ENCODE peak calls at places on chromosomes 3 and 15, in nine cellular contexts. I is adipocyte, H is keratinocyte, O is SK-N-SH, W is endodermal cell, E is IMR-90, P is NT2/D1, X is HCT116, J is neural progenitor cell. D is an unnamed sample. For H3K4me1, the result is how much of the 10 kb centered on the place peaks cover.

GRCh38 chr3:107947203-107947602 is 143.6 kb downstream of the CD47 start:
- DNase-seq in I (no peak), H (no peak), O (no peak), W (no peak), E (no peak), P (no peak), X (no peak), J (no peak), D (no peak)

GRCh38 chr15:31308185-31308639 is 18.4 kb upstream of the KLF13 start:
- DNase-seq in I (no peak), H (no peak), O (no peak), W (peak), E (no peak), P (no peak), X (no peak), J (no peak), D (peak)

GRCh38 chr15:99930696-99931095 is 197.5 kb upstream of the LYSMD4 start:
- DNase-seq in I (no peak), H (no peak), O (no peak), W (peak), E (no peak), P (no peak), X (no peak), J (no peak), D (no peak)

GRCh38 chr3:33074217-33075067 is 22.5 kb downstream of the GLB1 start:
- DNase-seq in I (peak), H (no peak), O (peak), W (peak), E (peak), P (peak), X (peak), J (peak), D (peak)

GRCh38 chr3:100144255-100144866 is 30.1 kb upstream of the FILIP1L start:
- DNase-seq in I (no peak), H (no peak), O (no peak), W (no peak), E (no peak), P (no peak), X (no peak), J (no peak), D (no peak)

GRCh38 chr15:76296849-76297248 is 14.4 kb downstream of the ETFA start:
- DNase-seq in I (no peak), H (no peak), O (no peak), W (no peak), E (no peak), P (no peak), X (no peak), J (no peak), D (no peak)

GRCh38 chr3:77038928-77039605 is 832 bp upstream of the ROBO2 start:
- DNase-seq in I (peak), H (no peak), O (no peak), W (peak), E (peak), P (no peak), X (no peak), J (peak), D (no peak)

GRCh38 chr3:98680723-98681122 is 82.4 kb upstream of the ST3GAL6 start:
- DNase-seq in I (no peak), H (peak), O (no peak), W (no peak), E (peak), P (no peak), X (peak), J (no peak), D (no peak)

GRCh38 chr15:80890341-80890972 is 99.2 kb downstream of the MESD start:
- DNase-seq in I (peak), H (no peak), O (no peak), W (no peak), E (peak), P (no peak), X (no peak), J (no peak), D (no peak)

GRCh38 chr3:168678730-168679129 is 583.0 kb upstream of the GOLIM4 start:
- DNase-seq in I (no peak), H (no peak), O (no peak), W (no peak), E (peak), P (no peak), X (no peak), J (no peak), D (no peak)

GRCh38 chr15:32838820-32839219 is 121.0 kb downstream of the GREM1 start:
- DNase-seq in I (no peak), H (no peak), O (no peak), W (no peak), E (peak), P (no peak), X (no peak), J (no peak), D (no peak)

GRCh38 chr15:40256642-40257235 is 17.9 kb downstream of the PAK6 start:
- DNase-seq in I (no peak), H (no peak), O (no peak), W (no peak), E (peak), P (no peak), X (no peak), J (no peak), D (no peak)

GRCh38 chr3:196837819-196838420 is 29.8 kb upstream of the SENP5 start:
- DNase-seq in I (peak), H (peak), O (peak), W (peak), E (peak), P (peak), X (peak), J (peak), D (peak)

GRCh38 chr3:46946416-46946815 is 30.1 kb downstream of the CCDC12 start:
- DNase-seq in I (no peak), H (peak), O (no peak), W (peak), E (no peak), P (no peak), X (no peak), J (no peak), D (no peak)

GRCh38 chr3:28791713-28792255 is 443.2 kb upstream of the AZI2 start:
- DNase-seq in I (no peak), H (no peak), O (no peak), W (peak), E (no peak), P (peak), X (no peak), J (peak), D (no peak)

GRCh38 chr3:15319575-15319974 is 12.8 kb downstream of the SH3BP5 start:
- DNase-seq in I (peak), H (no peak), O (no peak), W (no peak), E (peak), P (no peak), X (no peak), J (no peak), D (no peak)

GRCh38 chr3:186807231-186807630 is 949 bp upstream of the RFC4 start:
- DNase-seq in I (no peak), H (no peak), O (no peak), W (peak), E (no peak), P (no peak), X (no peak), J (no peak), D (peak)

GRCh38 chr15:65903296-65904073 is 34.2 kb downstream of the RAB11A start:
- DNase-seq in I (peak), H (no peak), O (no peak), W (no peak), E (peak), P (peak), X (no peak), J (no peak), D (no peak)

GRCh38 chr3:67531149-67532101 is 123.0 kb downstream of the SUCLG2 start:
- DNase-seq in I (peak), H (no peak), O (no peak), W (no peak), E (no peak), P (no peak), X (no peak), J (no peak), D (no peak)

GRCh38 chr3:172289583-172289982 is 158.7 kb downstream of the GHSR start:
- DNase-seq in I (no peak), H (no peak), O (peak), W (peak), E (no peak), P (no peak), X (no peak), J (peak), D (no peak)

GRCh38 chr3:187291512-187292132 is at the start of gene MASP1:
- DNase-seq in I (no peak), H (no peak), O (no peak), W (peak), E (peak), P (peak), X (no peak), J (peak), D (no peak)

GRCh38 chr15:51758645-51759044 is 7.2 kb downstream of the TMOD2 start:
- DNase-seq in I (peak), H (no peak), O (peak), W (no peak), E (peak), P (no peak), X (no peak), J (no peak), D (no peak)

GRCh38 chr3:184156522-184156955 is 1.4 kb downstream of the DVL3 start:
- DNase-seq in I (peak), H (no peak), O (peak), W (no peak), E (peak), P (no peak), X (no peak), J (peak), D (peak)

GRCh38 chr15:82140859-82141258 is 95.0 kb upstream of the MEX3B start:
- DNase-seq in I (no peak), H (no peak), O (no peak), W (no peak), E (no peak), P (no peak), X (no peak), J (no peak), D (no peak)

GRCh38 chr3:124526601-124527000 is 203.7 kb upstream of the UMPS start:
- DNase-seq in I (no peak), H (no peak), O (no peak), W (no peak), E (no peak), P (no peak), X (no peak), J (no peak), D (no peak)

GRCh38 chr3:29478671-29479070 is 197.8 kb downstream of the RBMS3 start:
- DNase-seq in I (peak), H (no peak), O (no peak), W (no peak), E (peak), P (no peak), X (no peak), J (no peak), D (no peak)

GRCh38 chr3:38438421-38438820 is 15.3 kb upstream of the ACVR2B start:
- DNase-seq in I (no peak), H (no peak), O (no peak), W (no peak), E (peak), P (no peak), X (no peak), J (no peak), D (no peak)

GRCh38 chr3:129950318-129951046 is 24.0 kb upstream of the TRH start:
- DNase-seq in I (no peak), H (no peak), O (no peak), W (no peak), E (no peak), P (no peak), X (no peak), J (no peak), D (no peak)

GRCh38 chr3:44323341-44323955 is 15.1 kb upstream of the TCAIM start:
- DNase-seq in I (peak), H (no peak), O (peak), W (peak), E (peak), P (peak), X (peak), J (peak), D (peak)

GRCh38 chr3:126474498-126475410 is 937 bp downstream of the ZXDC start:
- DNase-seq in I (no peak), H (no peak), O (peak), W (peak), E (peak), P (peak), X (peak), J (peak), D (peak)

GRCh38 chr15:62063851-62064635 is 2.7 kb upstream of the C2CD4A start:
- DNase-seq in I (no peak), H (no peak), O (no peak), W (no peak), E (no peak), P (no peak), X (no peak), J (no peak), D (no peak)

GRCh38 chr3:177598110-177598833 is 401.0 kb upstream of the TBL1XR1 start:
- DNase-seq in I (no peak), H (no peak), O (no peak), W (no peak), E (no peak), P (no peak), X (no peak), J (no peak), D (peak)

GRCh38 chr15:99442268-99442897 is 123.4 kb upstream of the MEF2A start:
- DNase-seq in I (peak), H (no peak), O (peak), W (peak), E (peak), P (no peak), X (peak), J (no peak), D (no peak)

GRCh38 chr15:62547584-62547983 is 382.5 kb upstream of the C2CD4B start:
- DNase-seq in I (no peak), H (no peak), O (no peak), W (no peak), E (no peak), P (no peak), X (no peak), J (no peak), D (no peak)

GRCh38 chr3:193773266-193774183 is 180.5 kb downstream of the OPA1 start:
- DNase-seq in I (no peak), H (no peak), O (no peak), W (peak), E (no peak), P (no peak), X (no peak), J (no peak), D (no peak)

GRCh38 chr15:41238100-41238499 is 7.0 kb downstream of the CHP1 start:
- DNase-seq in I (no peak), H (no peak), O (no peak), W (no peak), E (no peak), P (no peak), X (no peak), J (no peak), D (no peak)

GRCh38 chr15:41895491-41895890 is 1.6 kb upstream of the SPTBN5 start:
- DNase-seq in I (no peak), H (no peak), O (no peak), W (no peak), E (no peak), P (no peak), X (no peak), J (no peak), D (no peak)

GRCh38 chr15:84797801-84798200 is 19.4 kb upstream of the ALPK3 start:
- DNase-seq in I (no peak), H (no peak), O (no peak), W (no peak), E (no peak), P (no peak), X (no peak), J (no peak), D (no peak)

DNA sequence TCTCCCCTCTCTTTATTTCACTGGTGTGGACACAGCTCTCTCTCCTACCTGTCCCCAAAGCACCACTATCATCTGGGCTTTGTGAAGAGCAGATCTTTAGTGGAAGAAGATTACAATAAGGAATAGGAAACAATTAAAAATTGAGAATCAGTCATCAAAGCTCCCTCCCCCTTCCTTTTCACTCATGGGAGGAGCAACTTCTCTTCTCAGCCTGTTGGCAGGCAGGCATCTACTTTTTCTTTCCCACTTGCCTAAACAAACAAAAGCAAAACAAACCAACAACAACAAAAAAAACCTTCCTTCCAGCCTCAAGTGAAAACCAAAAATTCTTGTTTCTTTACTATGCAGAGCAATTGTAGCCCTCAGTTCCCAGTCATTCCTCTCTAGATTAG is 125.5 kb upstream of the BHLHE40 start:
- DNase-seq in I (no peak), H (no peak), O (no peak), W (no peak), E (no peak), P (no peak), X (no peak), J (no peak), D (no peak)
- H3K4me1 ChIP-seq in I (under half), H (under half), O (under half), W (under half), E (under half), P (under half), X (under half), J (under half), D (under half)

GRCh38 chr15:74405823-74406222 is 27.9 kb downstream of the SEMA7A start:
- DNase-seq in I (no peak), H (no peak), O (no peak), W (no peak), E (no peak), P (no peak), X (no peak), J (no peak), D (no peak)

GRCh38 chr15:74402873-74403589 is 30.7 kb downstream of the SEMA7A start:
- DNase-seq in I (no peak), H (no peak), O (no peak), W (no peak), E (no peak), P (no peak), X (no peak), J (no peak), D (peak)

GRCh38 chr15:74403981-74404563 is 29.7 kb downstream of the SEMA7A start:
- DNase-seq in I (no peak), H (no peak), O (no peak), W (no peak), E (no peak), P (no peak), X (no peak), J (no peak), D (peak)

GRCh38 chr15:74402337-74402839 is 31.4 kb downstream of the SEMA7A start:
- DNase-seq in I (no peak), H (no peak), O (no peak), W (no peak), E (no peak), P (no peak), X (no peak), J (no peak), D (no peak)

DNA sequence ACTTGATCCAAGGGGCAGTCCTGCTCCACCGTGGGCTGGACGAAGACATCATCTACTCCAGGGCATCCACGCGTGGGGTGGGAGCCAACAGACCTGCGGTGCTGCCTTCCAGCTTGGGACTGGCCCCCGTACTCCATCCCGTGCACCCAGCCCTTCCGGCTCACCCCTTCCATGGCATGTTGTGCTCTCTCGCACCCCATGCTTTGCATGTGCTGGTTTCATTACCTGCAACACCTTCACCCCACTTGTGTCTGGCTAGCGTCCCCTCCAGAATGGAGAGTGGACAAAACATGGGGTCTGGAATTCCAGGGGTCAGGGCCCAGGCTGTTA is 30.2 kb downstream of the SEMA7A start:
- DNase-seq in I (no peak), H (no peak), O (no peak), W (no peak), E (no peak), P (no peak), X (no peak), J (no peak), D (no peak)
- H3K9ac ChIP-seq in I (peak), H (no peak), O (no peak), W (no peak), E (no peak), P (no peak), X (no peak), J (no peak), D (peak)

DNA sequence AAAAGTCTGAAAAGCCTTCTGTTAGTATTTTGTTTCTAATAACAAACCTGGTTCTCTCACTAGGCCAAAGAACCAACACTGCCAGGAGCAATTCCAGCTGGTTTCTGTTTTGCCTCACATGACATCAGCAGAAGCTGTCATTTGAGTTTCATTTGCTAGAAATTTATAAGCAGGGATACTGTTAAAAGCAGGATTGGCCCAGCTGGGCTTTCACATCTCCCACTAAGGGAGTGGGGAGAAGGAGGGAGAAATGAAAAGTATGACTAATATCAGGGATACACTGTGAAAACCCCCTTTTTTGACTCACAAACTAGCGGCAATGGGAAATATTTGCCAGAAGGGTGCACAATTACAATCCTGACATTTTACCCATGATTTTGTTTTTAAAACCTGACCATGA is 5.3 kb downstream of the CCDC80 start:
- DNase-seq in I (peak), H (no peak), O (peak), W (no peak), E (peak), P (no peak), X (no peak), J (no peak), D (no peak)
- H3K4me3 ChIP-seq in I (peak), H (no peak), O (peak), W (no peak), E (peak), P (no peak), X (no peak), J (no peak), D (no peak)

DNA sequence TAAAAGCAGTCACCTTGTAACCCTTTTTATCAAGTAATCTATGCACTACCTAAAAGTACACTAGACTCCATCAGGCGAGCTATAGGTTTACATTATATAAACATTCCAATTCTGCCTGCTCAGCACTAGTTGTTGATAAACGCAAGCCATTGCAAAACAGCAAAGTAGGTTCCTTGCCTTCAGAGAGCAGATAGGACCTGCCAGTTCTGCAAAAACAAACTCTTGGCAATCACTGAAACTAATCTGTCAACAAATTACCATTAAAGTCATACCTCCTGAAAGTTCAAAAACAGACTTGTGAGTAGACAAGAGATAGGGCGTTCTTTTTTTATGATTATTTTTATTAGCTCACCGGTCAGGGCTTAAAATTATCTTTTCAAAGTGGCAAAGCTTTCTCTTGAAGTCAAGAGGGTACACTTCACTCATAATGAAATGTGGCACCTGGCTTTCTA is 392.5 kb downstream of the FOXP1 start:
- DNase-seq in I (no peak), H (no peak), O (no peak), W (no peak), E (no peak), P (no peak), X (no peak), J (no peak), D (no peak)
- H3K4me1 ChIP-seq in I (under half), H (under half), O (under half), W (under half), E (under half), P (under half), X (under half), J (under half), D (under half)

GRCh38 chr3:50609743-50610085 is 1.9 kb downstream of the CISH start:
- DNase-seq in I (no peak), H (no peak), O (no peak), W (no peak), E (no peak), P (no peak), X (no peak), J (no peak), D (peak)
- H3K9ac ChIP-seq in I (no peak), H (no peak), O (no peak), W (no peak), E (no peak), P (no peak), X (no peak), J (no peak), D (peak)